ENCODE peak calls at places on chromosomes 4 and X, in five cellular contexts. One of them, this sample, is unnamed.

GRCh38 chrX:13398073-13398823 is 78.4 kb upstream of the ATXN3L start:
- DNase-seq in transverse colon: peak
- DNase-seq in dorsolateral prefrontal cortex: no peak
- DNase-seq in lower leg skin: no peak
- DNase-seq in GM23338: peak
- DNase-seq in this sample: peak

GRCh38 chr4:13963601-13964000 is 336.1 kb upstream of the BOD1L1 start:
- DNase-seq in transverse colon: no peak
- DNase-seq in lower leg skin: no peak
- DNase-seq in GM23338: no peak
- DNase-seq in dorsolateral prefrontal cortex: no peak
- DNase-seq in this sample: peak

GRCh38 chr4:168648929-168649328 is 152.1 kb downstream of the PALLD start:
- DNase-seq in GM23338: no peak
- DNase-seq in transverse colon: no peak
- DNase-seq in lower leg skin: no peak
- DNase-seq in dorsolateral prefrontal cortex: no peak
- DNase-seq in this sample: peak

GRCh38 chrX:124690495-124690894 is 344.1 kb downstream of the SH2D1A start:
- DNase-seq in dorsolateral prefrontal cortex: no peak
- DNase-seq in GM23338: no peak
- DNase-seq in lower leg skin: no peak
- DNase-seq in transverse colon: no peak
- DNase-seq in this sample: no peak

GRCh38 chr4:82798168-82799005 is at the start of gene SCD5:
- DNase-seq in GM23338: peak
- DNase-seq in transverse colon: peak
- DNase-seq in dorsolateral prefrontal cortex: peak
- DNase-seq in lower leg skin: peak
- DNase-seq in this sample: peak

GRCh38 chr4:37358748-37359147 is 114.2 kb downstream of the NWD2 start:
- DNase-seq in lower leg skin: no peak
- DNase-seq in transverse colon: no peak
- DNase-seq in GM23338: no peak
- DNase-seq in dorsolateral prefrontal cortex: no peak
- DNase-seq in this sample: no peak

GRCh38 chr4:112748352-112748900 is 111.5 kb downstream of the LARP7 start:
- DNase-seq in dorsolateral prefrontal cortex: no peak
- DNase-seq in lower leg skin: no peak
- DNase-seq in transverse colon: no peak
- DNase-seq in GM23338: peak
- DNase-seq in this sample: no peak

GRCh38 chrX:12950851-12951589 is 23.9 kb upstream of the TMSB4X start:
- DNase-seq in GM23338: peak
- DNase-seq in lower leg skin: peak
- DNase-seq in dorsolateral prefrontal cortex: no peak
- DNase-seq in transverse colon: peak
- DNase-seq in this sample: no peak

GRCh38 chr4:54496412-54496811 is 161.3 kb upstream of the KIT start:
- DNase-seq in lower leg skin: no peak
- DNase-seq in GM23338: no peak
- DNase-seq in transverse colon: no peak
- DNase-seq in dorsolateral prefrontal cortex: no peak
- DNase-seq in this sample: no peak

GRCh38 chr4:10200869-10201268 is 84.3 kb upstream of the WDR1 start:
- DNase-seq in GM23338: no peak
- DNase-seq in dorsolateral prefrontal cortex: no peak
- DNase-seq in transverse colon: no peak
- DNase-seq in lower leg skin: no peak
- DNase-seq in this sample: no peak

GRCh38 chr4:114115526-114115925 is 136.1 kb upstream of the ARSJ start:
- DNase-seq in lower leg skin: no peak
- DNase-seq in dorsolateral prefrontal cortex: no peak
- DNase-seq in GM23338: no peak
- DNase-seq in transverse colon: no peak
- DNase-seq in this sample: no peak

GRCh38 chrX:23341452-23341851 is 6.8 kb downstream of the PTCHD1 start:
- DNase-seq in GM23338: no peak
- DNase-seq in transverse colon: no peak
- DNase-seq in lower leg skin: no peak
- DNase-seq in dorsolateral prefrontal cortex: no peak
- DNase-seq in this sample: no peak

GRCh38 chr4:108828620-108829019 is 65.8 kb upstream of the ETNPPL start:
- DNase-seq in dorsolateral prefrontal cortex: no peak
- DNase-seq in GM23338: no peak
- DNase-seq in transverse colon: no peak
- DNase-seq in lower leg skin: no peak
- DNase-seq in this sample: no peak

GRCh38 chr4:143587703-143588102 is 74.2 kb downstream of the SMARCA5 start:
- DNase-seq in lower leg skin: no peak
- DNase-seq in GM23338: no peak
- DNase-seq in transverse colon: no peak
- DNase-seq in dorsolateral prefrontal cortex: no peak
- DNase-seq in this sample: no peak

GRCh38 chrX:107448625-107449468 is 605 bp upstream of the FRMPD3 start:
- DNase-seq in transverse colon: no peak
- DNase-seq in dorsolateral prefrontal cortex: peak
- DNase-seq in GM23338: peak
- DNase-seq in lower leg skin: no peak
- DNase-seq in this sample: no peak

GRCh38 chr4:133095591-133095990 is 53.5 kb upstream of the PCDH10 start:
- DNase-seq in transverse colon: no peak
- DNase-seq in lower leg skin: no peak
- DNase-seq in dorsolateral prefrontal cortex: no peak
- DNase-seq in GM23338: no peak
- DNase-seq in this sample: peak

GRCh38 chr4:54061067-54061466 is 3.3 kb downstream of the CHIC2 start:
- DNase-seq in lower leg skin: no peak
- DNase-seq in dorsolateral prefrontal cortex: no peak
- DNase-seq in GM23338: no peak
- DNase-seq in transverse colon: no peak
- DNase-seq in this sample: no peak

GRCh38 chr4:28247805-28248204 is 1387.2 kb downstream of the STIM2 start:
- DNase-seq in dorsolateral prefrontal cortex: no peak
- DNase-seq in lower leg skin: no peak
- DNase-seq in GM23338: no peak
- DNase-seq in transverse colon: no peak
- DNase-seq in this sample: no peak

GRCh38 chrX:71098951-71099506 is 3.4 kb downstream of the FOXO4 start:
- DNase-seq in transverse colon: no peak
- DNase-seq in lower leg skin: peak
- DNase-seq in dorsolateral prefrontal cortex: no peak
- DNase-seq in GM23338: peak
- DNase-seq in this sample: no peak

GRCh38 chr4:2630556-2631273 is 94.3 kb downstream of the FAM193A start:
- DNase-seq in lower leg skin: peak
- DNase-seq in GM23338: peak
- DNase-seq in transverse colon: no peak
- DNase-seq in dorsolateral prefrontal cortex: no peak
- DNase-seq in this sample: no peak

GRCh38 chrX:54248309-54248708 is 65.3 kb upstream of the FAM120C start:
- DNase-seq in GM23338: peak
- DNase-seq in transverse colon: no peak
- DNase-seq in dorsolateral prefrontal cortex: no peak
- DNase-seq in lower leg skin: no peak
- DNase-seq in this sample: peak

GRCh38 chrX:40871385-40872082 is 136.2 kb upstream of the MED14 start:
- DNase-seq in lower leg skin: no peak
- DNase-seq in GM23338: no peak
- DNase-seq in dorsolateral prefrontal cortex: no peak
- DNase-seq in transverse colon: no peak
- DNase-seq in this sample: no peak

GRCh38 chr4:38313999-38314561 is 349.9 kb upstream of the KLF3 start:
- DNase-seq in dorsolateral prefrontal cortex: no peak
- DNase-seq in GM23338: no peak
- DNase-seq in transverse colon: peak
- DNase-seq in lower leg skin: no peak
- DNase-seq in this sample: peak

GRCh38 chr4:154739111-154739510 is 4.7 kb upstream of the LRAT start:
- DNase-seq in dorsolateral prefrontal cortex: no peak
- DNase-seq in lower leg skin: no peak
- DNase-seq in GM23338: peak
- DNase-seq in transverse colon: no peak
- DNase-seq in this sample: no peak

GRCh38 chrX:43328358-43328946 is 327.6 kb upstream of the MAOA start:
- DNase-seq in transverse colon: no peak
- DNase-seq in GM23338: peak
- DNase-seq in dorsolateral prefrontal cortex: no peak
- DNase-seq in lower leg skin: no peak
- DNase-seq in this sample: no peak

GRCh38 chrX:43333543-43333942 is 322.6 kb upstream of the MAOA start:
- DNase-seq in GM23338: peak
- DNase-seq in lower leg skin: no peak
- DNase-seq in transverse colon: no peak
- DNase-seq in dorsolateral prefrontal cortex: no peak
- DNase-seq in this sample: no peak
- TF ChIP-seq CTCF in GM23338: peak
- TF ChIP-seq CTCF in lower leg skin: no peak
- TF ChIP-seq CTCF in transverse colon: peak
- TF ChIP-seq CTCF in dorsolateral prefrontal cortex: no peak
- TF ChIP-seq CTCF in this sample: peak

GRCh38 chr4:99734583-99735322 is 77.1 kb upstream of the C4orf54 start:
- DNase-seq in transverse colon: no peak
- DNase-seq in lower leg skin: no peak
- DNase-seq in GM23338: no peak
- DNase-seq in dorsolateral prefrontal cortex: no peak
- DNase-seq in this sample: no peak
- H3K4me3 ChIP-seq in transverse colon: no peak
- H3K4me3 ChIP-seq in lower leg skin: no peak
- H3K4me3 ChIP-seq in GM23338: no peak
- H3K4me3 ChIP-seq in dorsolateral prefrontal cortex: no peak
- H3K4me3 ChIP-seq in this sample: no peak

GRCh38 chr4:146510942-146511341 is 10.8 kb downstream of the SLC10A7 start:
- DNase-seq in dorsolateral prefrontal cortex: no peak
- DNase-seq in transverse colon: no peak
- DNase-seq in lower leg skin: no peak
- DNase-seq in GM23338: no peak
- DNase-seq in this sample: no peak

GRCh38 chr4:146511381-146511780 is 10.4 kb downstream of the SLC10A7 start:
- DNase-seq in transverse colon: no peak
- DNase-seq in dorsolateral prefrontal cortex: no peak
- DNase-seq in GM23338: no peak
- DNase-seq in lower leg skin: no peak
- DNase-seq in this sample: no peak

GRCh38 chr4:146513548-146513947 is 8.2 kb downstream of the SLC10A7 start:
- DNase-seq in lower leg skin: no peak
- DNase-seq in dorsolateral prefrontal cortex: no peak
- DNase-seq in transverse colon: no peak
- DNase-seq in GM23338: no peak
- DNase-seq in this sample: no peak

GRCh38 chr4:146514651-146515379 is 6.9 kb downstream of the SLC10A7 start:
- DNase-seq in dorsolateral prefrontal cortex: no peak
- DNase-seq in transverse colon: no peak
- DNase-seq in GM23338: peak
- DNase-seq in lower leg skin: no peak
- DNase-seq in this sample: no peak
- TF ChIP-seq CTCF in dorsolateral prefrontal cortex: no peak
- TF ChIP-seq CTCF in transverse colon: no peak
- TF ChIP-seq CTCF in GM23338: peak
- TF ChIP-seq CTCF in lower leg skin: no peak
- TF ChIP-seq CTCF in this sample: no peak

GRCh38 chrX:74656079-74656745 is 41.8 kb upstream of the RLIM start:
- DNase-seq in lower leg skin: no peak
- DNase-seq in transverse colon: no peak
- DNase-seq in GM23338: peak
- DNase-seq in dorsolateral prefrontal cortex: no peak
- DNase-seq in this sample: no peak
- H3K4me3 ChIP-seq in lower leg skin: no peak
- H3K4me3 ChIP-seq in transverse colon: no peak
- H3K4me3 ChIP-seq in GM23338: no peak
- H3K4me3 ChIP-seq in dorsolateral prefrontal cortex: no peak
- H3K4me3 ChIP-seq in this sample: no peak

GRCh38 chr4:109979932-109980717 is 67.4 kb downstream of the EGF start:
- DNase-seq in lower leg skin: no peak
- DNase-seq in transverse colon: no peak
- DNase-seq in dorsolateral prefrontal cortex: no peak
- DNase-seq in GM23338: no peak
- DNase-seq in this sample: peak

GRCh38 chr4:109976189-109976588 is 63.5 kb downstream of the EGF start:
- DNase-seq in transverse colon: no peak
- DNase-seq in lower leg skin: no peak
- DNase-seq in GM23338: no peak
- DNase-seq in dorsolateral prefrontal cortex: no peak
- DNase-seq in this sample: no peak

GRCh38 chr4:109981936-109982335 is 69.3 kb downstream of the EGF start:
- DNase-seq in lower leg skin: no peak
- DNase-seq in transverse colon: no peak
- DNase-seq in dorsolateral prefrontal cortex: no peak
- DNase-seq in GM23338: no peak
- DNase-seq in this sample: no peak

GRCh38 chr4:109977854-109978501 is 65.3 kb downstream of the EGF start:
- DNase-seq in dorsolateral prefrontal cortex: no peak
- DNase-seq in GM23338: peak
- DNase-seq in transverse colon: no peak
- DNase-seq in lower leg skin: no peak
- DNase-seq in this sample: peak

GRCh38 chr4:109978704-109979103 is 66.0 kb downstream of the EGF start:
- DNase-seq in transverse colon: no peak
- DNase-seq in dorsolateral prefrontal cortex: no peak
- DNase-seq in lower leg skin: no peak
- DNase-seq in GM23338: peak
- DNase-seq in this sample: no peak
- TF ChIP-seq CTCF in transverse colon: no peak
- TF ChIP-seq CTCF in dorsolateral prefrontal cortex: no peak
- TF ChIP-seq CTCF in lower leg skin: no peak
- TF ChIP-seq CTCF in GM23338: peak
- TF ChIP-seq CTCF in this sample: no peak

DNA sequence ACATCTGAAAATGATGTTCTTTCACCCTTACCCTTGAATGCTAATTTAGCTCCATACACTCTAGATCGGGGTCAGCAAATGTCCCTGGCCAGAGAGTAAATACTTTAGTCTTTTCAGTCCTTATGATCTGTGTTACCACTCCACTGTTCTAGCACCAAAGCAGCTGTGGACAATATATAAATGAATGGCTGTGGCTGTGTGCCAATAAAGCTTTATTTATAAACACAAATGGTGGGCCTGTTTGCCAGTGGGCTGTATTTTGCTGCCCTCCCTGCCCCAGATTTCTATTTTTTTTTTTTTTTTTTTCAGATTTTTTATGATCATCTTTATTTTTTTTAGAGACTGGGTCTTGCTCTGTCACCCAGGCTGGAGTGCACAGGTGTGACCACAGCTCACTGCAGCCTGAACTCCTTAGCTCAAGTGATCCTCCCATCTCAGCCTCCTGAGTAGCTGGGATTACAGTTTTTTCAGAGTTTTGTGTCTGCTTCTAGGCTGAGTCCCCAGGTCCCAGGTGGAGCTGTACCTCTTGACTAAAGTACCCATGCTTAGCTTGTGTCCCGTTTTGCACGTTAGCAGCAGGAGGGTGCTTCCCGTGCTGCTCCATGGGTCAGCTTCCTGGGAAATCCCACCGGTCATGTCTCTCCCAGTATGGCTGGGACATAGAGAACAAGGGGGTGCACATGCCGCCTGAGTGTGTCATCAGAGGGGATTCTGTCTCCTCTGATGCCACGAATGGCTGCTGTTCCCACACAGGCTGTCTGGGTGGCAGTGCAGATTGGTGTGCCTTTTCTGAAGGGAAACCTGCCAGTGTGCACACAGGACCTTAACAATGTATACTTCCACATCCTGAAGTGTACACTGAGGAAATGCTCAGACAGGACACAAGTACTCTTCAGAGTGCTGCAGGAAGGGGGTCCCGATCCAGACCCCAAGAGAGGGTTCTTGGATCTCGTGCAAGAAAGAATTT is 16.0 kb upstream of the GRPEL1 start:
- DNase-seq in transverse colon: no peak
- DNase-seq in dorsolateral prefrontal cortex: no peak
- DNase-seq in lower leg skin: peak
- DNase-seq in GM23338: no peak
- DNase-seq in this sample: no peak
- H3K4me3 ChIP-seq in transverse colon: no peak
- H3K4me3 ChIP-seq in dorsolateral prefrontal cortex: no peak
- H3K4me3 ChIP-seq in lower leg skin: no peak
- H3K4me3 ChIP-seq in GM23338: peak
- H3K4me3 ChIP-seq in this sample: peak